ENCODE peak calls at places on chromosome 21, in six cellular contexts. Z is ovary, L is erythroblast, B is GM12891, F is tibial nerve, A is HCT116. Q is an unnamed sample.

GRCh38 chr21:28138272-28138671 is 854.4 kb downstream of the LTN1 start:
- DNase-seq in A (no peak), B (no peak), F (no peak), Z (no peak), L (no peak), Q (no peak)

GRCh38 chr21:45550552-45551210 is 8.4 kb upstream of the SLC19A1 start:
- DNase-seq in F (no peak), Z (peak; percentile 21), L (no peak), A (no peak), B (no peak), Q (no peak)

GRCh38 chr21:46172863-46173528 is 11.3 kb downstream of the SPATC1L start:
- DNase-seq in Z (peak; percentile 15), B (no peak), L (no peak), A (no peak), F (no peak), Q (no peak)

GRCh38 chr21:16117851-16118592 is 388.2 kb downstream of the USP25 start:
- DNase-seq in Z (no peak), B (no peak), F (no peak), A (no peak), L (no peak), Q (no peak)

GRCh38 chr21:40568756-40569155 is 278.2 kb downstream of the DSCAM start:
- DNase-seq in A (no peak), F (no peak), L (no peak), Z (no peak), B (no peak), Q (no peak)

GRCh38 chr21:26169061-26169610 is 1.4 kb downstream of the APP start:
- DNase-seq in Z (peak; percentile 56), A (peak; percentile 29), F (peak; percentile 39), L (peak; percentile 48), B (no peak), Q (peak; percentile 67)

GRCh38 chr21:27831821-27832569 is 865.1 kb upstream of the ADAMTS5 start:
- DNase-seq in L (no peak), A (no peak), B (no peak), Z (no peak), F (no peak), Q (no peak)

GRCh38 chr21:38460171-38460742 is 38.0 kb downstream of the ERG start:
- DNase-seq in B (no peak), F (no peak), L (no peak), Z (no peak), A (no peak), Q (no peak)

GRCh38 chr21:45895778-45896370 is 85.7 kb upstream of the COL6A1 start:
- DNase-seq in L (no peak), A (no peak), F (no peak), Z (no peak), B (no peak), Q (no peak)

GRCh38 chr21:15279484-15279883 is 214.7 kb upstream of the NRIP1 start:
- DNase-seq in Z (no peak), F (no peak), L (no peak), A (no peak), B (no peak), Q (no peak)

GRCh38 chr21:43286196-43286595 is 117.4 kb downstream of the CRYAA start:
- DNase-seq in B (no peak), F (no peak), L (no peak), A (no peak), Z (no peak), Q (no peak)

GRCh38 chr21:39020751-39021474 is 162.3 kb downstream of the PSMG1 start:
- DNase-seq in Z (no peak), A (no peak), L (no peak), F (no peak), B (no peak), Q (peak; percentile 23)

GRCh38 chr21:45927032-45927431 is 54.5 kb upstream of the COL6A1 start:
- DNase-seq in A (no peak), Z (no peak), B (no peak), L (no peak), F (no peak), Q (no peak)

GRCh38 chr21:29403291-29403690 is 104.6 kb downstream of the BACH1 start:
- DNase-seq in A (no peak), B (no peak), L (no peak), F (no peak), Z (no peak), Q (no peak)

GRCh38 chr21:39518845-39519205 is 67.1 kb downstream of the SH3BGR start:
- DNase-seq in B (no peak), F (no peak), L (no peak), A (no peak), Z (no peak), Q (no peak)

GRCh38 chr21:42400525-42400924 is 3.2 kb upstream of the UBASH3A start:
- DNase-seq in F (no peak), Z (no peak), L (no peak), A (no peak), B (no peak), Q (no peak)

GRCh38 chr21:25934771-25935224 is 200.0 kb downstream of the GABPA start:
- DNase-seq in B (no peak), F (peak; percentile 71), L (no peak), A (no peak), Z (no peak), Q (peak; percentile 78)

GRCh38 chr21:40846566-40847411 is at the start of gene DSCAM:
- DNase-seq in L (no peak), Z (no peak), F (no peak), B (no peak), A (no peak), Q (no peak)

GRCh38 chr21:17051054-17051453 is 461.8 kb upstream of the CXADR start:
- DNase-seq in Z (no peak), A (no peak), B (no peak), L (no peak), F (no peak), Q (no peak)

GRCh38 chr21:42461185-42461520 is 34.9 kb downstream of the RSPH1 start:
- DNase-seq in B (no peak), L (no peak), A (no peak), F (no peak), Z (no peak), Q (no peak)

GRCh38 chr21:20276954-20277353 is 721.3 kb upstream of the NCAM2 start:
- DNase-seq in F (no peak), A (no peak), B (no peak), Z (no peak), L (no peak), Q (no peak)

GRCh38 chr21:41786521-41786987 is 19.7 kb upstream of the RIPK4 start:
- DNase-seq in B (no peak), L (no peak), A (no peak), F (no peak), Z (no peak), Q (no peak)

DNA sequence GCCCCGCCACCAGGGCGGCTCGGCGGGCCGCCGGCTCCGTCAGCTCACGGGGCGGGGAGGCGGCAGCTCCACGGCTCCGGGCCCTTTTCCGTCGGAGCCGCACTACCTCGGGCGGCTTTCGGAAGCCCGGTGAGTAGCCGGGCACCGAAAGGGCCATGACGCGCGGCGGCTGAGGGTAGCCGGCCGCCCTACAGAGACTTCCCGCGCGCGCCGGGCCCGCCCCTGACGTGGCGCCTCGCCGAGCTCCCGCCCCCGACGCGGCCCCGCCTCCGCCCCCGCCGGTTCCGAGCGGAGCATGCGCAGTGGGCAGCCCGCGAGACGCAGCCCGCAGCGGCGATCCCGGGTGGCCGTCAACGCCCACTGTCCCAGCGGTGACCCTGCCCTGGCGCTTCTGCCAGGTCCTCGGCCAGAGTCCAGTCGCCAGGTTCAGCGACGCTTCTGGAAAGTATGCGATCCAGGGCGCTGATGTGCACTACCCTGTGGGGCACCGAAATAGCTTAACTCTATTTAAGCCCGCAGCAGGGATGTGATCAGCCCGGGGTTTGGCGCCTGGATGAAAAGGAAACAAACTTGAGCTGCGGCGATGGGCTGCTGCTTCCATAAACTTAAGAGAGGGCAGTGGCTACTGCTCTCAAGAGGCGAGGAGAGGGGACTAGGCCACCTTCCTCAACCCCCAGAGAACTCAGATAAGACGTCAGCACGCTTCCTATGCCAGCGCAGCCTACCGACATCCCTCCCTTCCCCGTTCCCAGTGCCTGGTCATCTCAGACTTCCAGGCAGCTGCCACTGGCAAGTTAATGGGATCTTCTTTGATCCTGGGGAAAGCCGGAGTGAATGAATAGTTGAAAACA is at the start of gene DONSON:
- DNase-seq in B (peak; percentile 90), Z (peak; percentile 93), A (peak; percentile 35), F (peak; percentile 59), L (peak; percentile 96), Q (peak; percentile 95)
- TF ChIP-seq POLR2A in B (peak; percentile 42), Z (peak; percentile 44), A (peak; percentile 58), F (no peak), L (peak; percentile 77), Q (peak; percentile 87)

DNA sequence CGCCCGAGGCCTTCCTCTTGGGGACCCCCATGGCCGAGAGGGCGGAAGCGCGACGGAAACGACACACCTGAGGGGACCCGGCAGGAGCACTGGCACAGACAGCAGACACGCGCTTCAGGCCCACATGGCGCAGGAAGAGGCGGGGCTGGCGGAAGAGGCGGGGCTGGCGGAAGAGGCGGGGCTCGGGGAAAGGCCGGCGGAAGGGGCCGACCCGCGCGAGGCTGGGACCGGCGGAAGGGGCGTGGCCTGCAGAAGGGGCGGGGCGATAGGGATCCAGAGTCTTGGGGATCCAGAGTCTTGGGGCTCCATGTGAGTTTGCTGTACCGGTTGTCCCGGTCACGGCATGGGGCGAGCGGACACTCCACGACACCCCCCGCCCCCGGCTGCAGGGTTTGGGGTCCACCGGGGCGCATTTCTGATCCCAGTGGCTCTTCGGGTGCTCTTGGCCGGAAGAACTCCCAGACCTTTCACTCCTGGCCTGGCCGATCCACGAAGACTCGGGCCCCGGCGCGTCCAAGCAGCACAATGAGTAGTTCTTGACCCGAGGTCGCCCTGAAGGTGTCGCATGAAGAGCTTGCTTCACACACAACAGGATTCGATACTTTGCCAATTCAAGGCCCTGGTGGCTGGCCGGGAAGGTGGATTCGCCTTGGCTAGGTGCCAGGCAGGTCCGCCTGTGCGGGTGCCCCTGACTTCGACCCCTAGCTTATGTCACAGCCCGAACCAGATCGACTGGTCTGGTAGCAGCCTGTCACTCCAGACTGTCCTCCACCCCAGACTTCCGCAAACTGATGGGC is at the start of gene URB1:
- DNase-seq in B (peak; percentile 93), A (peak; percentile 49), Z (peak; percentile 98), F (peak; percentile 90), L (peak; percentile 97), Q (peak; percentile 90)
- TF ChIP-seq POLR2A in B (peak; percentile 73), A (peak; percentile 72), Z (peak; percentile 77), F (peak; percentile 56), L (peak; percentile 89), Q (peak; percentile 88)

DNA sequence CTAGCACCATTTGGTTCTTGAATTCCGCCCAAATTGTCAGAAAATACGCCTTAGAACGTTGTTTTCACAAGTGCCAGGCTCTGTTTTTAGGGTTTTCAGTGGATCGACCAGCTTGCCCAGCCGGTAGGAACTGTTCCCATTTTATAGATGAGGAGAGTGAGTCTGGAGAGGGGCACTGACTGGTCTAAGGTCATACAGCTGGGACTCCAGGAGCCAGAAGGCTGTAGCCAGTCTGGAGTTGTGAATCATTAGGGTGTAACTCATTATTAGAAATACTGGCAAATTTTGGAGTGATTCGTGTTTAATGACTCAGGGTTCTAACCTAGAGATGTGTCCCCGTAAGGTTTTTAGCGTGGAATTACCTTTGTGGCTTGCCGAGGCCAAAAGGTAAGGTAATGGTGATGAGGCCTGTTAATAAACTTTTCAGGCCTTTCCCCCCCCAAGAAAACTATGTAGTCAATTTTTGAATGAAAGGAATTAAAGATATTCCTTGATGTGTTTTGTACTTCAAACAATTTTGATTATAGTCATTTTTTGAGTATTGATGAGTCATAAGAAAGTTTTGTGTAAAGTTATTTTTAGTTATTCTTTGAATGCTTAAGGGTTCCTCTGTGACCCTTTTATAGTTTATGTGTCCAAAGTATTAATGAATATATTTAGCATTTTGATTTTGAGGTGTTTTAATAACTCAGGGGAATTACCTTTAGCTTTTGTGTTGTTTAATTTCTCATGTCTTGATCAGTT is 2.1 kb downstream of the DYRK1A start:
- DNase-seq in F (no peak), B (no peak), Z (no peak), A (no peak), L (peak; percentile 80), Q (no peak)
- TF ChIP-seq POLR2A in F (no peak), B (no peak), Z (no peak), A (no peak), L (no peak), Q (no peak)

GRCh38 chr21:36429672-36430546 is 44.7 kb downstream of the CHAF1B start:
- DNase-seq in Z (peak; percentile 81), A (peak; percentile 95), F (peak; percentile 71), L (peak; percentile 94), B (peak; percentile 74), Q (peak; percentile 98)
- TF ChIP-seq POLR2A in Z (peak; percentile 18), A (no peak), F (peak; percentile 7), L (peak; percentile 90), B (no peak), Q (peak; percentile 86)

Q was measured in H54.